ENCODE peak calls at places on chromosomes 3 and 15, in six cellular contexts. One of them, this sample, is unnamed.

GRCh38 chr3:169455472-169455871 is 208.0 kb downstream of the MECOM start:
- DNase-seq in neuronal stem cell: no peak
- DNase-seq in IMR-90: no peak
- DNase-seq in mesenchymal stem cell: no peak
- DNase-seq in trophoblast cell: peak; percentile 51
- DNase-seq in H1: no peak
- DNase-seq in this sample: no peak

GRCh38 chr15:62464705-62465104 is 299.6 kb upstream of the C2CD4B start:
- DNase-seq in H1: no peak
- DNase-seq in trophoblast cell: peak; percentile 47
- DNase-seq in mesenchymal stem cell: no peak
- DNase-seq in IMR-90: peak; percentile 67
- DNase-seq in neuronal stem cell: no peak
- DNase-seq in this sample: no peak

GRCh38 chr3:177371903-177372302 is 174.6 kb upstream of the TBL1XR1 start:
- DNase-seq in IMR-90: no peak
- DNase-seq in mesenchymal stem cell: no peak
- DNase-seq in trophoblast cell: no peak
- DNase-seq in H1: no peak
- DNase-seq in neuronal stem cell: no peak
- DNase-seq in this sample: no peak

GRCh38 chr3:49721861-49722781 is 1.6 kb downstream of the GMPPB start:
- DNase-seq in mesenchymal stem cell: no peak
- DNase-seq in trophoblast cell: no peak
- DNase-seq in neuronal stem cell: no peak
- DNase-seq in H1: no peak
- DNase-seq in IMR-90: no peak
- DNase-seq in this sample: no peak

GRCh38 chr15:34583399-34584320 is at the start of gene GOLGA8B:
- DNase-seq in trophoblast cell: peak; percentile 88
- DNase-seq in neuronal stem cell: peak; percentile 76
- DNase-seq in mesenchymal stem cell: peak; percentile 52
- DNase-seq in IMR-90: peak; percentile 41
- DNase-seq in H1: no peak
- DNase-seq in this sample: peak; percentile 83

GRCh38 chr15:73924258-73924921 is 1.9 kb upstream of the LOXL1 start:
- DNase-seq in mesenchymal stem cell: peak; percentile 88
- DNase-seq in H1: no peak
- DNase-seq in trophoblast cell: peak; percentile 28
- DNase-seq in IMR-90: peak; percentile 92
- DNase-seq in neuronal stem cell: no peak
- DNase-seq in this sample: no peak

GRCh38 chr3:141643391-141643790 is 94.7 kb upstream of the RNF7 start:
- DNase-seq in mesenchymal stem cell: no peak
- DNase-seq in neuronal stem cell: no peak
- DNase-seq in H1: no peak
- DNase-seq in IMR-90: peak; percentile 41
- DNase-seq in trophoblast cell: peak; percentile 71
- DNase-seq in this sample: no peak

GRCh38 chr3:57062119-57062631 is 1.7 kb downstream of the SPATA12 start:
- DNase-seq in neuronal stem cell: no peak
- DNase-seq in H1: no peak
- DNase-seq in mesenchymal stem cell: no peak
- DNase-seq in IMR-90: no peak
- DNase-seq in trophoblast cell: no peak
- DNase-seq in this sample: peak; percentile 49

GRCh38 chr3:72259755-72260589 is 475.0 kb upstream of the PROK2 start:
- DNase-seq in H1: no peak
- DNase-seq in mesenchymal stem cell: peak; percentile 70
- DNase-seq in neuronal stem cell: no peak
- DNase-seq in IMR-90: no peak
- DNase-seq in trophoblast cell: no peak
- DNase-seq in this sample: no peak

GRCh38 chr3:104594491-104594890 is 772.2 kb upstream of the ALCAM start:
- DNase-seq in trophoblast cell: no peak
- DNase-seq in IMR-90: no peak
- DNase-seq in mesenchymal stem cell: no peak
- DNase-seq in H1: no peak
- DNase-seq in neuronal stem cell: no peak
- DNase-seq in this sample: no peak

GRCh38 chr3:104596054-104596453 is 770.7 kb upstream of the ALCAM start:
- DNase-seq in IMR-90: peak; percentile 28
- DNase-seq in H1: no peak
- DNase-seq in neuronal stem cell: no peak
- DNase-seq in trophoblast cell: no peak
- DNase-seq in mesenchymal stem cell: no peak
- DNase-seq in this sample: no peak

GRCh38 chr3:104598848-104599501 is 767.7 kb upstream of the ALCAM start:
- DNase-seq in neuronal stem cell: no peak
- DNase-seq in mesenchymal stem cell: no peak
- DNase-seq in trophoblast cell: no peak
- DNase-seq in H1: no peak
- DNase-seq in IMR-90: no peak
- DNase-seq in this sample: no peak

DNA sequence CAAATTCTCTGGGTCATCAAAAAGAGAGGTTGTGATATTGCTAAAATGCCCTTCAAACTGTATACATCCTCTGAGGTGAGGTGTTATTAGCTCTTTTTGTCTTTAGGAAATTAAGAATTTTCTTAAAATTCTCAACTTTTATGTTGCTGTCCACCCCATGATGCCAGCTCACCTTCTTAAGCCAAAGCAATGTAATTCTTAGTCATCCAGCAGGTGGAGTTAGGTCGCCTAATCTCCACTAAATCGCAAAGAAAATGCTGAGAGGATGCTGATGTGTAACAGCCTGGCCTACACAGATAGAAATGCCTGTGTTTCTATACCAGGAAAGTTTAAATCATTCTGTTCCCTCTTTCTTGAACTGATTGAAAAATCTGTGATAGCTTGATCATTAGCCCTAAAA is 770.2 kb upstream of the ALCAM start:
- DNase-seq in neuronal stem cell: peak; percentile 21
- DNase-seq in mesenchymal stem cell: peak; percentile 57
- DNase-seq in H1: no peak
- DNase-seq in trophoblast cell: peak; percentile 62
- DNase-seq in IMR-90: peak; percentile 67
- DNase-seq in this sample: peak; percentile 29
- H4K91ac ChIP-seq in neuronal stem cell: no peak overlapping the region
- H4K91ac ChIP-seq in mesenchymal stem cell: no peak overlapping the region
- H4K91ac ChIP-seq in H1: no peak overlapping the region
- H4K91ac ChIP-seq in trophoblast cell: no peak overlapping the region
- H4K91ac ChIP-seq in IMR-90: no peak overlapping the region
- H4K91ac ChIP-seq in this sample: no peak overlapping the region

GRCh38 chr3:13544293-13544831 is 4.6 kb upstream of the FBLN2 start:
- DNase-seq in neuronal stem cell: no peak
- DNase-seq in IMR-90: peak; percentile 78
- DNase-seq in mesenchymal stem cell: peak; percentile 77
- DNase-seq in trophoblast cell: peak; percentile 69
- DNase-seq in H1: no peak
- DNase-seq in this sample: peak; percentile 18

GRCh38 chr3:13547591-13548371 is 1.1 kb upstream of the FBLN2 start:
- DNase-seq in H1: no peak
- DNase-seq in trophoblast cell: no peak
- DNase-seq in IMR-90: no peak
- DNase-seq in mesenchymal stem cell: no peak
- DNase-seq in neuronal stem cell: no peak
- DNase-seq in this sample: peak; percentile 86

GRCh38 chr3:13544951-13545651 is 3.8 kb upstream of the FBLN2 start:
- DNase-seq in IMR-90: no peak
- DNase-seq in neuronal stem cell: no peak
- DNase-seq in trophoblast cell: peak; percentile 88
- DNase-seq in H1: no peak
- DNase-seq in mesenchymal stem cell: no peak
- DNase-seq in this sample: peak; percentile 10

GRCh38 chr3:13546667-13547171 is 2.2 kb upstream of the FBLN2 start:
- DNase-seq in neuronal stem cell: no peak
- DNase-seq in mesenchymal stem cell: peak; percentile 69
- DNase-seq in trophoblast cell: peak; percentile 38
- DNase-seq in H1: no peak
- DNase-seq in IMR-90: peak; percentile 69
- DNase-seq in this sample: peak; percentile 52

GRCh38 chr3:13545952-13546454 is 2.9 kb upstream of the FBLN2 start:
- DNase-seq in H1: no peak
- DNase-seq in mesenchymal stem cell: no peak
- DNase-seq in IMR-90: no peak
- DNase-seq in neuronal stem cell: no peak
- DNase-seq in trophoblast cell: no peak
- DNase-seq in this sample: no peak
- H4K91ac ChIP-seq in H1: no peak overlapping the region
- H4K91ac ChIP-seq in mesenchymal stem cell: peak overlapping the region; percentile 54
- H4K91ac ChIP-seq in IMR-90: peak overlapping the region; percentile 21
- H4K91ac ChIP-seq in neuronal stem cell: no peak overlapping the region
- H4K91ac ChIP-seq in trophoblast cell: peak overlapping the region; percentile 29
- H4K91ac ChIP-seq in this sample: no peak overlapping the region

DNA sequence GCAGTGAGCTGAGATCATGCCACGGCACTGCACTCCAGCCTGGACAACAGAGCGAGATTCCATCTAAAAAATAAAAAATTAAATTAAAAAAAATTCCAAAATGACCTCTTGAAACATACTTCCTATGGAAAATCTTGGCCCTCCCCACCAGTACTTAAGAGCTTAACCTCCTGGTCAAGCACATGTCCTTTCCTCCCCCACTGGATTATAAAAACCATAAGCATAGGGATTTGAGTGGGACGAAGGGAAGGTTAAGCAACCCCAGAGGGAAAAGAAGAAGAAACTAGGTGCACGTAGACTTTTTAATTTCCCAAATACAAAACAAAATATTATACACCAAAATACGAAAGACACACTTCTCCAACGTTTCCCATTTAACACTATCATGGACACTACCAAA is 25.3 kb downstream of the SLC4A7 start:
- DNase-seq in neuronal stem cell: no peak
- DNase-seq in mesenchymal stem cell: no peak
- DNase-seq in trophoblast cell: no peak
- DNase-seq in IMR-90: no peak
- DNase-seq in H1: no peak
- DNase-seq in this sample: no peak
- H4K91ac ChIP-seq in neuronal stem cell: no peak overlapping the region
- H4K91ac ChIP-seq in mesenchymal stem cell: no peak overlapping the region
- H4K91ac ChIP-seq in trophoblast cell: no peak overlapping the region
- H4K91ac ChIP-seq in IMR-90: no peak overlapping the region
- H4K91ac ChIP-seq in H1: no peak overlapping the region
- H4K91ac ChIP-seq in this sample: no peak overlapping the region

GRCh38 chr3:62203152-62203551 is 170.2 kb downstream of the FEZF2 start:
- DNase-seq in H1: no peak
- DNase-seq in trophoblast cell: no peak
- DNase-seq in IMR-90: no peak
- DNase-seq in neuronal stem cell: no peak
- DNase-seq in mesenchymal stem cell: no peak
- DNase-seq in this sample: no peak
- H4K91ac ChIP-seq in H1: no peak overlapping the region
- H4K91ac ChIP-seq in trophoblast cell: no peak overlapping the region
- H4K91ac ChIP-seq in IMR-90: no peak overlapping the region
- H4K91ac ChIP-seq in neuronal stem cell: peak overlapping the region; percentile 10
- H4K91ac ChIP-seq in mesenchymal stem cell: peak overlapping the region; percentile 11
- H4K91ac ChIP-seq in this sample: no peak overlapping the region

GRCh38 chr15:68566377-68566954 is 12.3 kb upstream of the CORO2B start:
- DNase-seq in neuronal stem cell: no peak
- DNase-seq in mesenchymal stem cell: no peak
- DNase-seq in IMR-90: no peak
- DNase-seq in trophoblast cell: no peak
- DNase-seq in H1: no peak
- DNase-seq in this sample: no peak
- H4K91ac ChIP-seq in neuronal stem cell: no peak overlapping the region
- H4K91ac ChIP-seq in mesenchymal stem cell: no peak overlapping the region
- H4K91ac ChIP-seq in IMR-90: no peak overlapping the region
- H4K91ac ChIP-seq in trophoblast cell: no peak overlapping the region
- H4K91ac ChIP-seq in H1: no peak overlapping the region
- H4K91ac ChIP-seq in this sample: no peak overlapping the region

GRCh38 chr15:69806287-69806915 is 291.3 kb downstream of the TLE3 start:
- DNase-seq in neuronal stem cell: no peak
- DNase-seq in trophoblast cell: peak; percentile 92
- DNase-seq in mesenchymal stem cell: no peak
- DNase-seq in H1: no peak
- DNase-seq in IMR-90: no peak
- DNase-seq in this sample: no peak

GRCh38 chr15:69807752-69808151 is 290.0 kb downstream of the TLE3 start:
- DNase-seq in neuronal stem cell: no peak
- DNase-seq in IMR-90: peak; percentile 54
- DNase-seq in H1: no peak
- DNase-seq in trophoblast cell: peak; percentile 50
- DNase-seq in mesenchymal stem cell: peak; percentile 77
- DNase-seq in this sample: no peak

GRCh38 chr15:69802432-69802831 is 295.3 kb downstream of the TLE3 start:
- DNase-seq in neuronal stem cell: no peak
- DNase-seq in IMR-90: no peak
- DNase-seq in H1: no peak
- DNase-seq in trophoblast cell: no peak
- DNase-seq in mesenchymal stem cell: no peak
- DNase-seq in this sample: no peak

GRCh38 chr15:69805248-69805953 is 292.3 kb downstream of the TLE3 start:
- DNase-seq in trophoblast cell: peak; percentile 82
- DNase-seq in mesenchymal stem cell: no peak
- DNase-seq in neuronal stem cell: no peak
- DNase-seq in H1: no peak
- DNase-seq in IMR-90: no peak
- DNase-seq in this sample: no peak

GRCh38 chr15:69804786-69805185 is 292.9 kb downstream of the TLE3 start:
- DNase-seq in neuronal stem cell: no peak
- DNase-seq in H1: no peak
- DNase-seq in mesenchymal stem cell: no peak
- DNase-seq in trophoblast cell: peak; percentile 45
- DNase-seq in IMR-90: no peak
- DNase-seq in this sample: no peak
- H4K91ac ChIP-seq in neuronal stem cell: no peak overlapping the region
- H4K91ac ChIP-seq in H1: no peak overlapping the region
- H4K91ac ChIP-seq in mesenchymal stem cell: no peak overlapping the region
- H4K91ac ChIP-seq in trophoblast cell: no peak overlapping the region
- H4K91ac ChIP-seq in IMR-90: no peak overlapping the region
- H4K91ac ChIP-seq in this sample: no peak overlapping the region